ENCODE peak calls at places on chromosomes 5 and 9, in five cellular contexts. E is neural progenitor cell, O is osteoblast, M is sigmoid colon, P is psoas muscle. D is an unnamed sample.
A peak's percentile ranks its signal among the peaks of the same experiment; 100 is the strongest.

GRCh38 chr5:73373814-73374510 is 74.6 kb downstream of the FOXD1 start:
- DNase-seq in E (no peak), O (peak; percentile 42), M (no peak), P (no peak), D (no peak)

GRCh38 chr5:140242099-140242498 is 60.8 kb downstream of the PFDN1 start:
- DNase-seq in E (no peak), O (peak; percentile 27), M (no peak), P (no peak), D (no peak)

GRCh38 chr5:337565-338130 is 16.1 kb downstream of the AHRR start:
- DNase-seq in E (peak; percentile 70), O (peak; percentile 77), M (no peak), P (no peak), D (no peak)

GRCh38 chr5:96408841-96409458 is 24.1 kb downstream of the PCSK1 start:
- DNase-seq in E (no peak), O (peak; percentile 13), M (no peak), P (no peak), D (no peak)

GRCh38 chr5:8600843-8601242 is 731.9 kb downstream of the MTRR start:
- DNase-seq in E (no peak), O (no peak), M (no peak), P (no peak), D (no peak)

GRCh38 chr5:159660401-159660800 is 255.9 kb upstream of the ADRA1B start:
- DNase-seq in E (no peak), O (no peak), M (no peak), P (no peak), D (no peak)

GRCh38 chr9:130933114-130934046 is 5.7 kb downstream of the FIBCD1 start:
- DNase-seq in E (no peak), O (peak; percentile 100), M (no peak), P (no peak), D (no peak)

GRCh38 chr5:149578896-149579295 is 2.4 kb upstream of the ARHGEF37 start:
- DNase-seq in E (no peak), O (no peak), M (no peak), P (no peak), D (no peak)

GRCh38 chr5:77850536-77851228 is 74.5 kb upstream of the TBCA start:
- DNase-seq in E (peak; percentile 65), O (peak; percentile 73), M (no peak), P (no peak), D (no peak)

GRCh38 chr5:99686538-99686937 is 757.7 kb upstream of the CHD1 start:
- DNase-seq in E (no peak), O (no peak), M (no peak), P (no peak), D (no peak)

GRCh38 chr5:133777951-133778350 is 165.6 kb upstream of the FSTL4 start:
- DNase-seq in E (no peak), O (no peak), M (no peak), P (no peak), D (no peak)

GRCh38 chr9:35795701-35796100 is 4.3 kb downstream of the NPR2 start:
- DNase-seq in E (no peak), O (no peak), M (no peak), P (no peak), D (no peak)

GRCh38 chr5:169176686-169177430 is 124.1 kb downstream of the SLIT3 start:
- DNase-seq in E (no peak), O (no peak), M (no peak), P (no peak), D (no peak)

GRCh38 chr9:130539473-130540223 is 39.7 kb upstream of the FUBP3 start:
- DNase-seq in E (no peak), O (no peak), M (no peak), P (peak; percentile 41), D (no peak)

GRCh38 chr5:43288269-43288831 is 24.9 kb downstream of the HMGCS1 start:
- DNase-seq in E (no peak), O (no peak), M (no peak), P (no peak), D (no peak)

GRCh38 chr5:43286623-43287022 is 26.6 kb downstream of the HMGCS1 start:
- DNase-seq in E (no peak), O (no peak), M (no peak), P (no peak), D (no peak)

GRCh38 chr5:43281840-43282658 is 31.2 kb downstream of the HMGCS1 start:
- DNase-seq in E (no peak), O (no peak), M (no peak), P (no peak), D (no peak)

GRCh38 chr5:43290726-43291125 is 22.5 kb downstream of the HMGCS1 start:
- DNase-seq in E (no peak), O (no peak), M (no peak), P (no peak), D (no peak)

DNA sequence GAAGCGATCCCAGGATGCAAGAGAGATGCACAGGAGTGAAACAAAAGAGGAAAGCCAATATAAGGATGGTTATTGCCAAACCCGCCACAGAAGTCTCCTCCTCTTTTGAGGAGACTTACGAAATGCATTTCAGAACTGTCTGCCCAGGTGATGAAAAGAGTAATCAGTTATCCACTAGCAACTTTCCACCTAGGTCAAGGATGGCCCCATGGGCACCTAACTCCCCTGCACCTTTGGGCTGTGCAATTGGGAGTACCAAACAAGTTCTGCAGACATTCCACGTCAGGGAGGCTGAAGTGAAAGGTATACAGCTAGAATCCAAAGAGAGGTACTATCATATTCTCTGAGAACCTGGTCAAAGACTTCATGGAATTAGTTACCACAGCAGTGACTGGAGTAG is 25.7 kb downstream of the HMGCS1 start:
- DNase-seq in E (no peak), O (no peak), M (no peak), P (no peak), D (no peak)
- H3K36me3 ChIP-seq in E (peaks cover 24% of the 10 kb centered on the region), O (peaks cover 26% of the 10 kb centered on the region), M (peaks cover 43% of the 10 kb centered on the region), P (peaks cover 4% of the 10 kb centered on the region), D (peaks cover 52% of the 10 kb centered on the region)

GRCh38 chr9:127518091-127518856 is 67.0 kb downstream of the LRSAM1 start:
- DNase-seq in E (no peak), O (peak; percentile 37), M (no peak), P (no peak), D (no peak)

GRCh38 chr9:127520941-127521918 is 69.9 kb downstream of the LRSAM1 start:
- DNase-seq in E (no peak), O (peak; percentile 91), M (no peak), P (no peak), D (no peak)

GRCh38 chr9:127516835-127517607 is 65.7 kb downstream of the LRSAM1 start:
- DNase-seq in E (no peak), O (peak; percentile 38), M (no peak), P (no peak), D (no peak)

GRCh38 chr9:127519301-127520166 is 68.2 kb downstream of the LRSAM1 start:
- DNase-seq in E (no peak), O (peak; percentile 99), M (no peak), P (peak; percentile 50), D (peak; percentile 68)

DNA sequence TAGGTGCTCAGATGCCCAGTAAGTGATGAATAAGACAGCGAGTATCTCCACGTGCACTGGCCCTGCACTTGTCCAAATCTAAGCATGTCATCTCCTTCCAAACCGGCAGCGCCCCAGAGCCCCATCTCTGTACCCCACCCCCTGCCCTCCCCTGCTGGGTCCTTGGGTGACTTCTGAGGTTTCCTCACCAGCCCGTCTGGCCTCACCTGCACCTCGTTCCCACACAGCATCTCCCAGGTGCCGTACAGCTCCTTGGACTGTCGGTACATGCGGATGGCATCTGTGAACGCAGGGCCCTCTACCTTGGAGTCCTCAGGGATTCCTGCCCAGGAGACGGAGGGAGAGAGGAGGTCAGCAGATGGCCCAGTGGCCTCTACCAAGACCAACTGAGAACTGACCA is 66.3 kb downstream of the LRSAM1 start:
- DNase-seq in E (no peak), O (peak; percentile 18), M (no peak), P (no peak), D (no peak)
- H3K27ac ChIP-seq in E (no peak overlapping the region), O (peak overlapping the region; percentile 93), M (no peak overlapping the region), P (no peak overlapping the region), D (peak overlapping the region; percentile 92)

GRCh38 chr9:113502427-113503008 is 39.0 kb downstream of the RGS3 start:
- DNase-seq in E (no peak), O (no peak), M (no peak), P (no peak), D (no peak)
- H3K4me3 ChIP-seq in E (no peak overlapping the region), O (no peak overlapping the region), M (peak overlapping the region; percentile 9), P (peak overlapping the region; percentile 58), D (peak overlapping the region; percentile 48)

GRCh38 chr9:136858844-136859757 is 7.0 kb downstream of the MAMDC4 start:
- DNase-seq in E (no peak), O (peak; percentile 97), M (peak; percentile 87), P (peak; percentile 52), D (no peak)
- H3K36me3 ChIP-seq in E (no peaks in the 10 kb centered on the region), O (peaks cover 26% of the 10 kb centered on the region), M (peaks cover 40% of the 10 kb centered on the region), P (peaks cover 5% of the 10 kb centered on the region), D (peaks cover 35% of the 10 kb centered on the region)

GRCh38 chr5:143244000-143244736 is 159.3 kb downstream of the NR3C1 start:
- DNase-seq in E (no peak), O (peak; percentile 86), M (peak; percentile 86), P (peak; percentile 75), D (no peak)

GRCh38 chr5:143239877-143240518 is 163.5 kb downstream of the NR3C1 start:
- DNase-seq in E (no peak), O (no peak), M (no peak), P (no peak), D (no peak)

GRCh38 chr5:143244990-143245389 is 158.5 kb downstream of the NR3C1 start:
- DNase-seq in E (no peak), O (no peak), M (no peak), P (no peak), D (no peak)

GRCh38 chr5:143243103-143243502 is 160.4 kb downstream of the NR3C1 start:
- DNase-seq in E (no peak), O (no peak), M (no peak), P (no peak), D (no peak)

GRCh38 chr5:143241892-143242291 is 161.6 kb downstream of the NR3C1 start:
- DNase-seq in E (no peak), O (no peak), M (no peak), P (no peak), D (no peak)
- H3K27ac ChIP-seq in E (no peak overlapping the region), O (peak overlapping the region; percentile 99), M (no peak overlapping the region), P (peak overlapping the region; percentile 87), D (no peak overlapping the region)

GRCh38 chr5:11383506-11384095 is 520.6 kb downstream of the CTNND2 start:
- DNase-seq in E (no peak), O (peak; percentile 14), M (no peak), P (no peak), D (no peak)

GRCh38 chr5:11387382-11387781 is 516.9 kb downstream of the CTNND2 start:
- DNase-seq in E (no peak), O (no peak), M (no peak), P (no peak), D (no peak)

GRCh38 chr5:11385251-11385900 is 518.9 kb downstream of the CTNND2 start:
- DNase-seq in E (peak; percentile 53), O (peak; percentile 39), M (no peak), P (no peak), D (no peak)

GRCh38 chr5:11385901-11386293 is 518.3 kb downstream of the CTNND2 start:
- DNase-seq in E (peak; percentile 90), O (peak; percentile 31), M (no peak), P (no peak), D (no peak)

GRCh38 chr5:11384441-11385250 is 519.6 kb downstream of the CTNND2 start:
- DNase-seq in E (peak; percentile 55), O (peak; percentile 61), M (peak; percentile 60), P (no peak), D (peak; percentile 68)
- H3K4me3 ChIP-seq in E (peak overlapping the region; percentile 63), O (no peak overlapping the region), M (peak overlapping the region; percentile 40), P (peak overlapping the region; percentile 36), D (peak overlapping the region; percentile 14)

D was measured in upper lobe of right lung.